ENCODE peak calls at places on chromosomes 6 and 20, in four cellular contexts. N, Z, P and I are unnamed samples.

GRCh38 chr6:105594821-105595220 is 191.9 kb upstream of the PREP start:
- DNase-seq in P (peak), Z (no peak), N (no peak), I (no peak)

GRCh38 chr6:154914288-154914687 is 80.8 kb upstream of the TIAM2 start:
- DNase-seq in P (no peak), Z (no peak), N (peak), I (no peak)

GRCh38 chr20:32562495-32562911 is 22.6 kb downstream of the NOL4L start:
- DNase-seq in P (no peak), N (no peak), Z (no peak), I (peak)

GRCh38 chr6:2611092-2611491 is 139.6 kb downstream of the MYLK4 start:
- DNase-seq in N (peak), P (peak), Z (peak), I (peak)

GRCh38 chr20:20195011-20195705 is 142.8 kb downstream of the CFAP61 start:
- DNase-seq in P (no peak), Z (no peak), N (peak), I (no peak)

GRCh38 chr20:9458075-9458818 is 56.1 kb upstream of the LAMP5 start:
- DNase-seq in N (no peak), Z (peak), P (peak), I (no peak)

GRCh38 chr6:170244721-170245201 is 46.1 kb downstream of the DLL1 start:
- DNase-seq in P (no peak), Z (no peak), N (peak), I (no peak)

GRCh38 chr6:151627689-151628444 is 134.1 kb downstream of the CCDC170 start:
- DNase-seq in Z (peak), P (peak), N (no peak), I (peak)

GRCh38 chr6:41877051-41877680 is 18.0 kb downstream of the USP49 start:
- DNase-seq in P (no peak), Z (no peak), N (no peak), I (no peak)

GRCh38 chr6:128641701-128642100 is 121.3 kb upstream of the PTPRK start:
- DNase-seq in Z (peak), P (no peak), N (no peak), I (no peak)

GRCh38 chr6:75493400-75494064 is at the start of gene FILIP1:
- DNase-seq in N (peak), P (peak), Z (peak), I (no peak)

GRCh38 chr6:33906413-33906812 is 102.6 kb upstream of the MLN start:
- DNase-seq in P (no peak), N (no peak), Z (no peak), I (no peak)